ENCODE peak calls at places on chromosomes 13 and 19, in seven cellular contexts. Y is fibroblast of lung, T is heart right ventricle, K is PC-3, P is uterus, Z is left ventricle myocardium inferior, I is fibroblast of the aortic adventitia. N is an unnamed sample.

GRCh38 chr19:16896098-16896912 is 7.5 kb downstream of the F2RL3 start:
- DNase-seq in Y (no peak), T (no peak), K (no peak), P (no peak), Z (no peak), I (no peak), N (no peak)

GRCh38 chr19:6012416-6013170 is 34.7 kb upstream of the RANBP3 start:
- DNase-seq in Y (no peak), T (no peak), K (no peak), P (no peak), Z (no peak), I (no peak), N (no peak)

GRCh38 chr19:15672580-15673175 is at the start of gene CYP4F12:
- DNase-seq in Y (no peak), T (peak), K (peak), P (peak), Z (peak), I (peak), N (peak)

GRCh38 chr19:2083174-2083854 is 12.8 kb downstream of the MOB3A start:
- DNase-seq in Y (no peak), T (no peak), K (no peak), P (no peak), Z (no peak), I (no peak), N (no peak)

GRCh38 chr13:40389081-40389641 is 277.3 kb downstream of the FOXO1 start:
- DNase-seq in Y (no peak), T (no peak), K (no peak), P (no peak), Z (no peak), I (no peak), N (no peak)

GRCh38 chr19:32324631-32325215 is 20.7 kb upstream of the ZNF507 start:
- DNase-seq in Y (no peak), T (no peak), K (no peak), P (no peak), Z (no peak), I (peak), N (no peak)

GRCh38 chr19:44972802-44973201 is 17.6 kb downstream of the CLPTM1 start:
- DNase-seq in Y (no peak), T (no peak), K (no peak), P (no peak), Z (no peak), I (no peak), N (no peak)

GRCh38 chr19:12603714-12604113 is 6.9 kb downstream of the ZNF490 start:
- DNase-seq in Y (peak), T (no peak), K (no peak), P (no peak), Z (no peak), I (no peak), N (no peak)

GRCh38 chr13:52348983-52349780 is 56.8 kb downstream of the THSD1 start:
- DNase-seq in Y (peak), T (no peak), K (peak), P (no peak), Z (no peak), I (peak), N (no peak)

GRCh38 chr19:17872251-17873001 is 681 bp downstream of the SLC5A5 start:
- DNase-seq in Y (no peak), T (no peak), K (no peak), P (no peak), Z (no peak), I (no peak), N (no peak)

GRCh38 chr19:29260477-29261317 is 47.7 kb upstream of the UQCRFS1 start:
- DNase-seq in Y (no peak), T (no peak), K (no peak), P (no peak), Z (no peak), I (peak), N (no peak)

GRCh38 chr13:46119883-46120614 is 15.2 kb upstream of the CPB2 start:
- DNase-seq in Y (peak), T (no peak), K (peak), P (peak), Z (no peak), I (peak), N (no peak)

GRCh38 chr13:25117312-25117711 is 21.4 kb downstream of the PABPC3 start:
- DNase-seq in Y (no peak), T (no peak), K (no peak), P (no peak), Z (no peak), I (no peak), N (no peak)

GRCh38 chr19:29886535-29886934 is 55.5 kb upstream of the URI1 start:
- DNase-seq in Y (no peak), T (no peak), K (no peak), P (no peak), Z (no peak), I (no peak), N (no peak)

GRCh38 chr13:26590379-26590778 is 32.9 kb downstream of the WASF3 start:
- DNase-seq in Y (no peak), T (no peak), K (no peak), P (no peak), Z (no peak), I (no peak), N (no peak)

GRCh38 chr13:26589754-26590153 is 32.3 kb downstream of the WASF3 start:
- DNase-seq in Y (peak), T (no peak), K (no peak), P (no peak), Z (no peak), I (peak), N (no peak)

GRCh38 chr13:26587251-26587650 is 29.8 kb downstream of the WASF3 start:
- DNase-seq in Y (no peak), T (no peak), K (no peak), P (no peak), Z (no peak), I (no peak), N (no peak)

GRCh38 chr13:26591672-26592071 is 34.2 kb downstream of the WASF3 start:
- DNase-seq in Y (no peak), T (no peak), K (no peak), P (no peak), Z (no peak), I (no peak), N (no peak)

GRCh38 chr13:26590951-26591350 is 33.5 kb downstream of the WASF3 start:
- DNase-seq in Y (no peak), T (no peak), K (no peak), P (no peak), Z (no peak), I (no peak), N (no peak)
- H3K4me3 ChIP-seq in Y (no peak), T (no peak), K (no peak), P (no peak), Z (no peak), I (no peak), N (no peak)

DNA sequence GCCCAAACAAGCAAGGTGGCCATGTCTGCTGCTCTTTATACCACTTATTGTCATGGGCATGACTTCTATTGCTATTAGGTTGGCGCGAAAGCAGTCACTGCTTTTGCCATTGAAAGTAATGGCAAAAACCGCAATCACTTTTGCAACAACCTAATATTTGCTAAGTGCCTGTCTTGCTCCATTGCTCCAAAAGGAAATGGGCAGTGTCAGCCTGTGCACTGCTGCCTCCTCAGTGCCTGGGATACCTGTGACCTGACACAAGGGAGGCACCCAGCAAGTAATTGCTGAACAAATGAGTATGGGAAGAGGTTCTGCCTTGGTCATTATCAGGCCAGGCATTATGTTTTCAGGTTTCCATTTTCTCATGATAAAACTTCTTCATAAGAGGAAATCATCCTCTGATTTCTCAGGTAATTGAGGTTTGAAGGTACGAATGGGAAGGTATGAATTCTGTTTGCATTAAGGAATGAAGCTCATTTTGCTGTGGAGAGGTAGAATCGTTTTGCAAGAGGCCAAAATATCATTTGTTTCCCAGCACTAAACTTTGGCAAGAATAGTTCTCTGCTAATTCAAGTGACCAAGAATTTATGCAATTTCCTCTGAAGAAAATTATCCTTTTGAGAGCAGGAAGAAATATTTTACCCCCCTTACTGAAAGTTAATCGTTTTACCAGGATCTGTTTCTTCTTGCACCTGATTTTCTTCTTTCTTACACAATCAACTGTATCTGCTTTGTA is 128.3 kb upstream of the SPRY2 start:
- DNase-seq in Y (no peak), T (no peak), K (no peak), P (no peak), Z (no peak), I (no peak), N (no peak)
- H3K4me3 ChIP-seq in Y (no peak), T (no peak), K (no peak), P (no peak), Z (no peak), I (no peak), N (no peak)

DNA sequence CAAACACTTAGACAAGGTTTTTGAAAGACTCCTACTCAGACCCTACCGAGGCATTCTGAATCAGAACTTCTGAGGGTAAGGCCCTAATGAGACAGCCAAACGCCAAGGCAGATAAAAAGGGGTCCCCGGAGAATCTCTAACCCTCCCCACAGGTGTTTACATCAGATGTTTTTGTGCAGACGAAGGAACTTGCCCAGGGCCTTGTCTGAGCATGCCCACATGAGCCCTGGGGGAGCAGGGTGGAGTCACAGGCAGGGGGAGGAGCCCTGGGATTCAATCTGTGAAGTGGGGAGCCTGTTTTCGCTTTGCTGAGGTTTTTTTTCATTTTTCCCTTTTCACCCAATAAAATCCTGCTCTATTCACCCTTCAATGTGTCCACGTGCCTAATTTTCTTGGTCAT is 61.6 kb upstream of the MED4 start:
- DNase-seq in Y (no peak), T (no peak), K (no peak), P (no peak), Z (no peak), I (no peak), N (peak)
- H3K4me3 ChIP-seq in Y (no peak), T (no peak), K (no peak), P (no peak), Z (no peak), I (no peak), N (no peak)

DNA sequence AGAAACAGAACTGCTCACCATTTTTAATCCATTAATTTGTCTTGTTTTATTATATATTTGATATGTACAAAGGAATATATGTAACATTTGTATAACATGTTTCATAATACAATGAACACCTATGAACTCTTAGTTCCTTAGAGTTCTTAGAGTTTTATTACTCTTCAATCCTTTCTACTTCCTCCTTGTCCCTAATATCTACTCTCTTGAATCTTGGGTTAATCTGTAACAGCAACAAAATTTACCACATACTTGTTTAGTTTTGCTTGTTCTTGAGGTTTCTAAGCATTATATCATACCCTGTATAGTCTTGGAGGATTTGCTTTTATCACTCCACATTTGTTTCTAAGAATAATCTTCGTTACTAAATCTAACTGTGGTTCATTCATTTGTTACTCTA is 151.4 kb downstream of the PDS5B start:
- DNase-seq in Y (no peak), T (no peak), K (no peak), P (no peak), Z (no peak), I (peak), N (no peak)
- H3K4me3 ChIP-seq in Y (peak), T (peak), K (no peak), P (peak), Z (peak), I (peak), N (peak)

DNA sequence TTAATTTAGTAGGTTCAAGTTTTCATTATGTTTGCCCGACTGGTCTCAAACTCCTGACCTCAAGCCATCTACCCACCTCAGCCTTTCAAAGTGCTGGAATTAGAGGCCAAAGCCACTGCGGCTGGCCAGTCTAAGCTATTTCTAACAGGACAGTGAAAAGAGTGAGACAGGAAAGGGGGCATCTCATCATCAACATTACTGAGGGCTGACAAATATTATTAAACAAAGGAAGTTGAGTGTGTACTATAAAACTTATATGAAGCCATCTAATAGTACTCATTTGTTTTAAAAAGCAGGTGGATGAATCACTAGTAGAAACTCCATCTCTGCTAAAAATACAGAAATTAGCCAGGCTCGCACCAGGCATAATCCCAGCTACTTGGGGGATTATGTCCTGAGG is 24.3 kb downstream of the ZNF611 start:
- DNase-seq in Y (no peak), T (no peak), K (peak), P (no peak), Z (no peak), I (no peak), N (no peak)
- H3K4me3 ChIP-seq in Y (no peak), T (no peak), K (no peak), P (no peak), Z (no peak), I (no peak), N (no peak)

GRCh38 chr13:98584668-98585397 is 7.9 kb upstream of the STK24 start:
- DNase-seq in Y (no peak), T (no peak), K (no peak), P (no peak), Z (no peak), I (no peak), N (no peak)

GRCh38 chr13:98580420-98580819 is 3.5 kb upstream of the STK24 start:
- DNase-seq in Y (no peak), T (no peak), K (no peak), P (no peak), Z (no peak), I (no peak), N (no peak)

GRCh38 chr13:98582947-98583346 is 6.0 kb upstream of the STK24 start:
- DNase-seq in Y (peak), T (no peak), K (no peak), P (no peak), Z (no peak), I (no peak), N (no peak)

GRCh38 chr13:98581971-98582702 is 5.2 kb upstream of the STK24 start:
- DNase-seq in Y (peak), T (no peak), K (peak), P (no peak), Z (no peak), I (peak), N (no peak)

GRCh38 chr13:98581377-98581776 is 4.5 kb upstream of the STK24 start:
- DNase-seq in Y (no peak), T (no peak), K (no peak), P (no peak), Z (no peak), I (no peak), N (no peak)
- H3K4me3 ChIP-seq in Y (no peak), T (no peak), K (no peak), P (no peak), Z (no peak), I (no peak), N (no peak)

N was measured in heart left ventricle.